ENCODE peak calls at places on chromosomes 6 and 20, in four cellular contexts. G is colonic mucosa, K is upper lobe of right lung, I is Peyer's patch. V is an unnamed sample. For H3K4me1, the result is how much of the 10 kb centered on the place peaks cover.

GRCh38 chr20:37926612-37927011 is 23.7 kb downstream of the VSTM2L start:
- DNase-seq in K (no peak), G (no peak), I (no peak), V (no peak)

GRCh38 chr20:50113420-50114224 is 672 bp upstream of the UBE2V1 start:
- DNase-seq in I (no peak), K (no peak), G (no peak), V (no peak)

GRCh38 chr6:144993870-144994269 is 708.7 kb downstream of the UTRN start:
- DNase-seq in G (no peak), I (no peak), K (no peak), V (no peak)

GRCh38 chr6:124997196-124997875 is 35.1 kb downstream of the RNF217 start:
- DNase-seq in I (no peak), K (no peak), G (no peak), V (no peak)

GRCh38 chr20:61657719-61658377 is 405.8 kb downstream of the CDH4 start:
- DNase-seq in I (no peak), K (no peak), G (no peak), V (no peak)

GRCh38 chr6:170443151-170443662 is 109.9 kb downstream of the PSMB1 start:
- DNase-seq in I (peak), K (peak), G (no peak), V (no peak)

GRCh38 chr20:40943591-40943990 is 85.0 kb upstream of the TOP1 start:
- DNase-seq in G (no peak), K (no peak), I (no peak), V (no peak)

GRCh38 chr6:36984581-36985383 is 1.2 kb downstream of the MTCH1 start:
- DNase-seq in G (peak), I (no peak), K (peak), V (no peak)

GRCh38 chr6:111258615-111259088 is 171.3 kb downstream of the SLC16A10 start:
- DNase-seq in G (no peak), I (no peak), K (no peak), V (no peak)

GRCh38 chr20:6466065-6466810 is 301.2 kb upstream of the BMP2 start:
- DNase-seq in K (no peak), I (no peak), G (no peak), V (no peak)

GRCh38 chr6:154721460-154721859 is 11.8 kb upstream of the SCAF8 start:
- DNase-seq in I (no peak), G (no peak), K (no peak), V (no peak)
- H3K4me1 ChIP-seq in I (under half), G (under half), K (under half), V (under half)

GRCh38 chr20:32108814-32109391 is 611 bp upstream of the TM9SF4 start:
- DNase-seq in I (no peak), G (no peak), K (no peak), V (no peak)
- H3K4me3 ChIP-seq in I (peak), G (peak), K (peak), V (peak)

DNA sequence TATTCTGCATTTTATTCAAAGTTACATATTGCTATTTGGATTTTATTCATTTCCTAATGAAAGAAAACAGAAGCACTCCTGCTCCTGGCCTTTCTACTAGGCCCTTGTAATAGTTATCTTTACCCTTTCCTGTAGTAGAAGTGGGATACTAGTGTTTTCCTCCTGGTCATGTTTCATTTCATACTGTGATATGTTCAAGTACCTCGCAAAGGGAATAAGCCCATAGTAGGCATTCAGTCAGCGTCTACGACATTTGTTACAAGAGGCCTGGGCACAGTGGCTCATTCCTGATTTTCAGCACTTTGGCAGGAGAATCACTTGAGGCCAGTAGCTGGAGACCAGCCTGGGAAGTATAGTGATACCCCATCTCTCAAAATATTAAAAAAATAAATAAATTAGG is 154.1 kb downstream of the ARID1B start:
- DNase-seq in G (no peak), K (no peak), I (no peak), V (no peak)
- H3K4me1 ChIP-seq in G (under half), K (under half), I (under half), V (under half)

GRCh38 chr6:130933712-130934200 is 106.5 kb downstream of the SMLR1 start:
- DNase-seq in I (no peak), K (no peak), G (no peak), V (no peak)
- H3K4me3 ChIP-seq in I (no peak), K (no peak), G (no peak), V (no peak)

GRCh38 chr6:1607557-1608221 is 2.0 kb upstream of the FOXC1 start:
- DNase-seq in K (no peak), I (no peak), G (no peak), V (peak)

GRCh38 chr6:1608222-1608975 is 1.3 kb upstream of the FOXC1 start:
- DNase-seq in K (no peak), I (no peak), G (no peak), V (peak)

GRCh38 chr6:1609662-1610496 is at the start of gene FOXC1:
- DNase-seq in K (peak), I (peak), G (peak), V (peak)

GRCh38 chr6:1610497-1611321 is 994 bp downstream of the FOXC1 start:
- DNase-seq in G (no peak), I (no peak), K (no peak), V (peak)

GRCh38 chr6:1608976-1609661 is 596 bp upstream of the FOXC1 start:
- DNase-seq in G (no peak), I (no peak), K (no peak), V (peak)
- H3K4me1 ChIP-seq in G (under half), I (under half), K (under half), V (under half)